ENCODE peak calls at places on chromosomes 3 and 15, in four cellular contexts. H, B, D and U are unnamed samples.

GRCh38 chr15:82540984-82541431 is 751 bp upstream of the RPS17 start:
- DNase-seq in B (peak; percentile 22), D (no peak), H (no peak), U (no peak)

GRCh38 chr3:48143977-48144376 is 44.2 kb downstream of the CDC25A start:
- DNase-seq in D (no peak), H (no peak), B (no peak), U (no peak)

GRCh38 chr15:78914027-78914764 is 30.6 kb downstream of the CTSH start:
- DNase-seq in D (no peak), H (no peak), B (no peak), U (peak; percentile 51)

GRCh38 chr15:38005949-38006800 is 71.7 kb downstream of the TMCO5A start:
- DNase-seq in D (no peak), B (no peak), H (no peak), U (no peak)

GRCh38 chr3:190699784-190700183 is 162.7 kb downstream of the GMNC start:
- DNase-seq in B (no peak), D (no peak), H (no peak), U (no peak)

GRCh38 chr3:156641261-156641975 is 33.0 kb upstream of the TIPARP start:
- DNase-seq in D (no peak), H (no peak), B (no peak), U (no peak)

GRCh38 chr15:85727068-85727467 is 67.7 kb downstream of the KLHL25 start:
- DNase-seq in B (no peak), H (no peak), D (no peak), U (no peak)

GRCh38 chr15:88690331-88690730 is 51.5 kb downstream of the ISG20 start:
- DNase-seq in D (no peak), B (no peak), H (no peak), U (no peak)

GRCh38 chr3:23170306-23170705 is 32.8 kb upstream of the UBE2E2 start:
- DNase-seq in H (no peak), D (no peak), B (no peak), U (no peak)

GRCh38 chr3:12906141-12906915 is 65.0 kb upstream of the RPL32 start:
- DNase-seq in H (no peak), B (no peak), D (peak; percentile 56), U (no peak)

GRCh38 chr3:195219351-195220045 is 51.5 kb downstream of the XXYLT1 start:
- DNase-seq in H (no peak), D (no peak), B (no peak), U (no peak)

GRCh38 chr3:47512416-47513124 is 942 bp downstream of the ELP6 start:
- DNase-seq in D (no peak), H (peak; percentile 57), B (peak; percentile 45), U (no peak)

GRCh38 chr3:152298393-152299242 is 29.9 kb downstream of the MBNL1 start:
- DNase-seq in D (peak; percentile 60), H (peak; percentile 72), B (peak; percentile 45), U (peak; percentile 36)

GRCh38 chr3:69385723-69386483 is at the start of gene FRMD4B:
- DNase-seq in D (peak; percentile 91), B (peak; percentile 68), H (no peak), U (peak; percentile 86)

GRCh38 chr3:12807066-12807465 is 10.6 kb downstream of the CAND2 start:
- DNase-seq in D (no peak), H (no peak), B (peak; percentile 28), U (no peak)

GRCh38 chr3:136545664-136546266 is 206.4 kb downstream of the STAG1 start:
- DNase-seq in B (no peak), D (no peak), H (no peak), U (no peak)

GRCh38 chr15:71715914-71716313 is 94.4 kb upstream of the NR2E3 start:
- DNase-seq in B (no peak), H (no peak), D (no peak), U (no peak)

GRCh38 chr15:89143503-89144162 is 55.4 kb downstream of the ABHD2 start:
- DNase-seq in H (no peak), B (no peak), D (no peak), U (no peak)

GRCh38 chr15:98025237-98025636 is 64.7 kb downstream of the ARRDC4 start:
- DNase-seq in H (no peak), B (no peak), D (no peak), U (no peak)

GRCh38 chr3:60217156-60217911 is 1033.9 kb downstream of the FHIT start:
- DNase-seq in B (no peak), H (no peak), D (no peak), U (no peak)

GRCh38 chr3:43423142-43423541 is 136.8 kb downstream of the SNRK start:
- DNase-seq in H (no peak), B (no peak), D (no peak), U (peak; percentile 44)

GRCh38 chr15:72685925-72686794 is at the start of the genes BBS4 and HIGD2B:
- DNase-seq in B (peak; percentile 93), D (peak; percentile 91), H (peak; percentile 90), U (peak; percentile 91)

GRCh38 chr3:156151824-156152428 is 31.5 kb downstream of the KCNAB1 start:
- DNase-seq in D (peak; percentile 76), B (peak; percentile 86), H (peak; percentile 51), U (peak; percentile 74)

GRCh38 chr3:149216195-149216869 is 5.3 kb downstream of the CP start:
- DNase-seq in D (no peak), B (peak; percentile 26), H (no peak), U (no peak)

GRCh38 chr3:30448436-30448835 is 158.0 kb upstream of the TGFBR2 start:
- DNase-seq in H (no peak), D (no peak), B (no peak), U (no peak)

GRCh38 chr15:96329403-96329981 is 1.0 kb upstream of the NR2F2 start:
- DNase-seq in D (no peak), B (no peak), H (no peak), U (no peak)

GRCh38 chr15:37125143-37125542 is 24.8 kb upstream of the MEIS2 start:
- DNase-seq in H (no peak), B (no peak), D (no peak), U (no peak)

GRCh38 chr3:196712514-196713413 is 587 bp downstream of the PIGX start:
- DNase-seq in D (peak; percentile 88), B (no peak), H (no peak), U (peak; percentile 72)

GRCh38 chr3:44913868-44914468 is 39.6 kb downstream of the TGM4 start:
- DNase-seq in D (peak; percentile 81), H (peak; percentile 69), B (peak; percentile 88), U (peak; percentile 75)

GRCh38 chr15:66782785-66783184 is 80.7 kb downstream of the SMAD6 start:
- DNase-seq in H (no peak), B (no peak), D (no peak), U (no peak)

GRCh38 chr3:42572278-42572677 is 9.5 kb downstream of the SEC22C start:
- DNase-seq in H (peak; percentile 36), D (no peak), B (peak; percentile 52), U (no peak)

GRCh38 chr3:16883726-16884083 is 1.1 kb upstream of the PLCL2 start:
- DNase-seq in H (no peak), B (no peak), D (no peak), U (no peak)
- H3K27ac ChIP-seq in H (no peak overlapping the region), B (peak overlapping the region; percentile 14), D (peak overlapping the region; percentile 94), U (peak overlapping the region; percentile 92)

GRCh38 chr15:68578175-68578959 is 426 bp upstream of the CORO2B start:
- DNase-seq in B (peak; percentile 70), H (peak; percentile 76), D (peak; percentile 88), U (peak; percentile 48)
- TF ChIP-seq CTCF in B (peak; percentile 43), H (peak; percentile 67), D (peak; percentile 68), U (no peak)

GRCh38 chr3:129305592-129306091 is 27.0 kb downstream of the HMCES start:
- DNase-seq in H (no peak), B (peak; percentile 95), D (peak; percentile 89), U (peak; percentile 85)
- H3K4me3 ChIP-seq in H (no peak overlapping the region), B (peak overlapping the region; percentile 4), D (peak overlapping the region; percentile 33), U (peak overlapping the region; percentile 39)

GRCh38 chr15:83992356-83993031 is 243.1 kb upstream of the GOLGA6L4 start:
- DNase-seq in B (no peak), H (no peak), D (no peak), U (no peak)
- H3K27ac ChIP-seq in B (no peak overlapping the region), H (no peak overlapping the region), D (no peak overlapping the region), U (no peak overlapping the region)

GRCh38 chr3:67529337-67529736 is 125.1 kb downstream of the SUCLG2 start:
- DNase-seq in B (no peak), D (no peak), H (peak; percentile 2), U (no peak)
- TF ChIP-seq CTCF in B (no peak), D (peak; percentile 4), H (peak; percentile 26), U (no peak)